ENCODE peak calls at places on chromosomes 5 and 9, in four cellular contexts. R, I, B and D are unnamed samples.

GRCh38 chr9:133184971-133185370 is 21.3 kb upstream of the GBGT1 start:
- DNase-seq in R (peak; percentile 59), I (peak; percentile 71), B (no peak), D (no peak)

GRCh38 chr5:135422419-135422818 is 23.4 kb upstream of the MACROH2A1 start:
- DNase-seq in R (no peak), I (no peak), B (no peak), D (no peak)

GRCh38 chr5:14257995-14258403 is 114.9 kb downstream of the TRIO start:
- DNase-seq in R (no peak), I (no peak), B (no peak), D (no peak)

GRCh38 chr5:1525624-1525985 is 1.8 kb upstream of the LPCAT1 start:
- DNase-seq in R (no peak), I (no peak), B (no peak), D (no peak)

GRCh38 chr9:71626395-71626794 is 141.9 kb downstream of the CEMIP2 start:
- DNase-seq in R (no peak), I (no peak), B (no peak), D (no peak)

GRCh38 chr5:120140510-120140909 is 323.6 kb upstream of the PRR16 start:
- DNase-seq in R (no peak), I (no peak), B (no peak), D (no peak)

GRCh38 chr5:131209506-131210191 is 38.9 kb downstream of the LYRM7 start:
- DNase-seq in R (no peak), I (no peak), B (no peak), D (no peak)

GRCh38 chr9:137297966-137298365 is 4.1 kb downstream of the NRARP start:
- DNase-seq in R (no peak), I (no peak), B (no peak), D (no peak)

GRCh38 chr9:2700398-2700797 is 16.9 kb upstream of the KCNV2 start:
- DNase-seq in R (no peak), I (no peak), B (no peak), D (no peak)

GRCh38 chr5:83475540-83476469 is 4.3 kb downstream of the VCAN start:
- DNase-seq in R (peak; percentile 92), I (no peak), B (no peak), D (no peak)

GRCh38 chr5:114858964-114859363 is 310.7 kb downstream of the TRIM36 start:
- DNase-seq in R (no peak), I (no peak), B (no peak), D (no peak)

GRCh38 chr5:91125916-91126315 is 257.2 kb downstream of the ARRDC3 start:
- DNase-seq in R (no peak), I (no peak), B (no peak), D (no peak)

GRCh38 chr5:57117601-57118000 is 56.3 kb upstream of the GPBP1 start:
- DNase-seq in R (no peak), I (no peak), B (no peak), D (no peak)

GRCh38 chr5:149747141-149747832 is 17.2 kb downstream of the PPARGC1B start:
- DNase-seq in R (no peak), I (no peak), B (no peak), D (no peak)

GRCh38 chr9:114282507-114282906 is 40.4 kb upstream of the ORM1 start:
- DNase-seq in R (no peak), I (no peak), B (no peak), D (no peak)

GRCh38 chr9:76576344-76576743 is 117.4 kb downstream of the GCNT1 start:
- DNase-seq in R (peak; percentile 70), I (no peak), B (no peak), D (no peak)

GRCh38 chr5:126680215-126680817 is 79.6 kb downstream of the PHAX start:
- DNase-seq in R (no peak), I (no peak), B (no peak), D (no peak)

GRCh38 chr5:79938468-79938867 is 52.6 kb downstream of the MTX3 start:
- DNase-seq in R (no peak), I (no peak), B (no peak), D (no peak)

GRCh38 chr9:25939116-25939515 is 260.9 kb upstream of the TUSC1 start:
- DNase-seq in R (no peak), I (no peak), B (no peak), D (no peak)

GRCh38 chr5:153672347-153673090 is 182.0 kb downstream of the GRIA1 start:
- DNase-seq in R (peak; percentile 17), I (no peak), B (no peak), D (no peak)

GRCh38 chr5:73496984-73497457 is 1.2 kb upstream of the BTF3 start:
- DNase-seq in R (peak; percentile 79), I (peak; percentile 80), B (no peak), D (no peak)

GRCh38 chr9:99345451-99345850 is 123.4 kb downstream of the SEC61B start:
- DNase-seq in R (no peak), I (no peak), B (no peak), D (no peak)

GRCh38 chr5:99948850-99949249 is 586.3 kb upstream of the FAM174A start:
- DNase-seq in R (no peak), I (no peak), B (no peak), D (no peak)

GRCh38 chr9:132973713-132974112 is 4.8 kb upstream of the GFI1B start:
- DNase-seq in R (peak; percentile 13), I (peak; percentile 45), B (no peak), D (no peak)

GRCh38 chr5:78221964-78222451 is 72.5 kb downstream of the AP3B1 start:
- DNase-seq in R (no peak), I (no peak), B (no peak), D (no peak)

GRCh38 chr5:178463321-178464155 is 126.7 kb downstream of the COL23A1 start:
- DNase-seq in R (no peak), I (no peak), B (peak; percentile 76), D (no peak)

GRCh38 chr5:2761921-2762488 is 10.5 kb upstream of the IRX2 start:
- DNase-seq in R (no peak), I (no peak), B (no peak), D (no peak)

GRCh38 chr5:53048248-53048647 is 59.1 kb downstream of the ITGA2 start:
- DNase-seq in R (no peak), I (no peak), B (no peak), D (no peak)

GRCh38 chr9:37904647-37905505 is 949 bp upstream of the SLC25A51 start:
- DNase-seq in R (peak; percentile 64), I (no peak), B (peak; percentile 87), D (no peak)

DNA sequence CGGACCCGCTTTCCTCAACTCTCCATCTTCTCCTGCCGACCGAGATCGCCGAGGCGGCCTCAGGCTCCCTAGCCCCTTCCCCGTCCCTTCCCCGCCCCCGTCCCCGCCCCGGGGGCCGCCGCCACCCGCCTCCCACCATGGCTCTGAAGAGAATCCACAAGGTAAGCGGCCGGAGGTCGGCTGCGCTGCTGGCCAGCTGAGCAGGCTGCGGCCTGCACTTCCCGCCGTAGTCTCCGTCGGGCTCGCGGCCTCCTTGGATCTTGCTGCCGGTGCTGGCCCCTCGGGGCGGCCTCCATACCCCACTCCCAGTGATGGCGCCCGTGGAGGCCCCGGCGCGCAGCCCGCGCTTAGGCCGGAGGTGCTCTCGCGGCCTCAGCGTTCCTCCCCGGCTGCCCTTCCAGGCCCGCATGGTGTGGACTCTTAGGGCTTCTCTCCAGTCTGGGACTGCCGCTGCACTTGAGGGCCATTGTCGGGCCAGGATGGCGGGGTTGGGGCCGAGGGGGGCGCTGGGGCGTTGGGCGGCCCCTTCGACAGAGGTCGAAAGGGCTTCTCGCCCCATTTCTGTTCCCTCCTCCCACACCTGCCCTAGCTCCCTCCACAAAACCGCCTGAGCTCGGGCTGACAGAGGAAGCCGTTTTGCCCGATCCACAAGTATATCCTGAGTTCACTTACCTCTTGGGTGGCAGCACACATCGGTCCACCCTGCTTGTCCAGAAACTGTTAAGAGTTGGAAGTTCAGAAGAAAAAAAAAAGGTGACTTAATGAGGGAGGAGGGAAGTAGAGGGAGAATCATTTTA is 714 bp downstream of the UBE2D2 start:
- DNase-seq in R (peak; percentile 43), I (peak; percentile 68), B (peak; percentile 90), D (peak; percentile 55)
- TF ChIP-seq CTCF in R (no peak), I (no peak), B (no peak), D (no peak)

DNA sequence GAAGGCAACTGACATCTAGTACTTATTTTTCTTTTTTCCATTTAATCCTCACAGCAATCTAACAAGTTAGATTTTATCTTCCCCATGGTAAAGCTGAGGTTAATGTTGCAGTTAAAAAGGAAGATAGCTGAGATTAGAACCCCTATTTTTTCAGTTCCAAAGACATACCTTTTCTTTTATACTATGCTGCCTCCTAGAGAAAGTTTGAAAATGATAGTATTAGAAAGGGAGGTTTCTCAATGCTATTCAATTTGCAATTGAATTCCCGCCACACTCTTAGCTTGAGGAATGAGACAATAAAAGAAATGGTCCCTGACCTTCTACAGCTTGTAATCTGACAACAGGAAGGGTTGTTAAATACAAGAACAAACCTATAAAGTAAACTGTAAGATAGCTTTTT is 195.9 kb upstream of the TRIM32 start:
- DNase-seq in R (peak; percentile 23), I (no peak), B (no peak), D (no peak)
- TF ChIP-seq CTCF in R (no peak), I (no peak), B (no peak), D (no peak)

GRCh38 chr9:101468116-101468515 is 32.5 kb upstream of the ALDOB start:
- DNase-seq in R (no peak), I (no peak), B (no peak), D (no peak)

GRCh38 chr9:101467690-101468089 is 32.1 kb upstream of the ALDOB start:
- DNase-seq in R (no peak), I (no peak), B (no peak), D (no peak)

GRCh38 chr9:101463397-101463796 is 27.8 kb upstream of the ALDOB start:
- DNase-seq in R (peak; percentile 39), I (no peak), B (no peak), D (no peak)

GRCh38 chr9:101466863-101467262 is 31.3 kb upstream of the ALDOB start:
- DNase-seq in R (no peak), I (no peak), B (no peak), D (no peak)

DNA sequence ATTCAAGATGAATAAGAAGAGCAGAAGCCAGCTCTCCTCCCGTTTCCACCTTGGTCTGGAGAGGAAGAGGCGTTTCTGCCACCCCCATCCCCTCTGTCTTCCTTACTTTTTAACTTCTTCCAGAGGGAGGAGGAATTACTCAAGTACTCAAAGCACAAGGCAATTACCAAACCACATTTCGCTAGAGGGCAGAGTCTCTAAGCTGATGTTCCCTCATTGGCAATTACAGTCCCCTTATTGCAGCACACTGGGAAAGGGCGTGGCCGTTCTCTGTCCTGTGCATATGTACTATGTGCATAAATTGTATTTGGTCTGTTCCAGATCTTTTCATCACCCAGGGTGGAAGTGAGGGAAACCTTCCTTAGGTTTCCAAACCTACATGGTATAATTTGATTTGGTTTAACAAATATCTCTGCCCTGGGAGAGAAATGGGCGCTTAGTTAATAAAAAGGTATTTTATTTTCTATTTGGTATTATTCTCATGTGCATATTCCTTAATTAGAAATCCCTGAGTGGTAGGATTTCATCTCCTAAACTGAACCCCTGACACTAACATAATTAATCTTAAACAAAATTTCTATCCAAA is 29.8 kb upstream of the ALDOB start:
- DNase-seq in R (peak; percentile 88), I (peak; percentile 36), B (peak; percentile 88), D (no peak)
- TF ChIP-seq CTCF in R (peak; percentile 67), I (peak; percentile 45), B (no peak), D (peak; percentile 45)

DNA sequence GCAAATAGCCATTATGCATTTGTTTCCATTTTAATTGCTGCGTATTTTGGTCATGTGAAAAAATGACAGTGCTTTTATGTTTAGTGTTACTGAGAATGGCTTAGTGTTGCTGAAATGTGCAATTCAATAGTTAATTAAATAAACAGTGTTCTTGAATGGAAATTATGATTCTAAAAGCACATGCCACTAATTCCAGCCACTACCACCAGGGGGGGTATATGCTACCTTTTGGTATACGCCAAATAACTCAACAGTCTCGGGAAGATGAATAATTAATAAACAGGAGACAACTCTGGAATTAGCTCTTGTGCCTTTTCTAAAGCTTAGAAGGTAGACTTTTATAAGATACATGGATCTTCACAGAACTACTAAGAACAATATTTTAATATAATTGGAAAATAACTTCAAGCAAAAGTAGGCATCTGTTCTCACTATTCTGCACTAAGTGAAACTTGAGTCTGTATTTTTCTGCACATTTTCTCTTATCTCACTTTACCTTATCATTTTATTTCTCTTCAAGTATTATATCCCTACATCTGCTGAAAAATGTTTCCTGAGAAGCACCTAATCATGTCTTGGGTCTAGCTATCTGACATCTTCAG is 83.5 kb upstream of the MINAR2 start:
- DNase-seq in R (peak; percentile 71), I (peak; percentile 13), B (no peak), D (no peak)
- TF ChIP-seq CTCF in R (peak; percentile 94), I (peak; percentile 56), B (no peak), D (peak; percentile 58)